ENCODE peak calls at places on chromosomes 11 and 22, in five cellular contexts. U is transverse colon, E is body of pancreas, N is neural progenitor cell, J is suprapubic skin. G is an unnamed sample.
A peak's percentile ranks its signal among the peaks of the same experiment; 100 is the strongest.

GRCh38 chr22:19832476-19833108 is 22.1 kb downstream of the GNB1L start:
- DNase-seq in U (no peak), E (no peak), N (no peak), J (peak; percentile 64), G (no peak)

GRCh38 chr11:69054397-69055211 is 5.9 kb downstream of the TPCN2 start:
- DNase-seq in U (no peak), E (no peak), N (no peak), J (no peak), G (no peak)

GRCh38 chr22:39351689-39352214 is 2.0 kb downstream of the SYNGR1 start:
- DNase-seq in U (no peak), E (no peak), N (no peak), J (no peak), G (no peak)

GRCh38 chr22:34427436-34427835 is 507.2 kb upstream of the LARGE1 start:
- DNase-seq in U (no peak), E (no peak), N (no peak), J (no peak), G (no peak)

GRCh38 chr11:82747471-82747870 is 13.8 kb upstream of the FAM181B start:
- DNase-seq in U (no peak), E (no peak), N (no peak), J (no peak), G (no peak)

GRCh38 chr22:33756508-33756949 is 163.7 kb downstream of the LARGE1 start:
- DNase-seq in U (no peak), E (no peak), N (peak; percentile 77), J (no peak), G (no peak)

GRCh38 chr11:50075856-50076255 is 43.2 kb downstream of the OR4C45 start:
- DNase-seq in U (no peak), E (no peak), N (no peak), J (no peak), G (no peak)

GRCh38 chr11:57406337-57406904 is 16.0 kb upstream of the PRG2 start:
- DNase-seq in U (no peak), E (peak; percentile 10), N (no peak), J (no peak), G (no peak)

GRCh38 chr11:122920579-122920978 is 38.0 kb downstream of the JHY start:
- DNase-seq in U (no peak), E (no peak), N (peak; percentile 79), J (no peak), G (no peak)

GRCh38 chr22:47865626-47866025 is 1103.2 kb downstream of the TBC1D22A start:
- DNase-seq in U (no peak), E (no peak), N (no peak), J (no peak), G (no peak)

GRCh38 chr11:118339281-118340045 is 3.0 kb downstream of the CD3D start:
- DNase-seq in U (no peak), E (no peak), N (no peak), J (no peak), G (no peak)

GRCh38 chr11:17930544-17931144 is 82.2 kb downstream of the SERGEF start:
- DNase-seq in U (no peak), E (no peak), N (no peak), J (no peak), G (no peak)

GRCh38 chr22:23533771-23534191 is 46.3 kb downstream of the IGLL1 start:
- DNase-seq in U (no peak), E (no peak), N (no peak), J (peak; percentile 41), G (no peak)

GRCh38 chr22:43481528-43482309 is 69.9 kb downstream of the MPPED1 start:
- DNase-seq in U (no peak), E (no peak), N (peak; percentile 29), J (no peak), G (no peak)

GRCh38 chr11:120128392-120129172 is 9.3 kb downstream of the TRIM29 start:
- DNase-seq in U (peak; percentile 91), E (no peak), N (no peak), J (peak; percentile 94), G (no peak)

GRCh38 chr11:2860636-2861035 is 24.9 kb downstream of the CDKN1C start:
- DNase-seq in U (peak; percentile 37), E (no peak), N (no peak), J (no peak), G (no peak)

GRCh38 chr22:17444204-17444504 is 74.9 kb downstream of the CECR2 start:
- DNase-seq in U (no peak), E (no peak), N (no peak), J (no peak), G (no peak)

GRCh38 chr11:77172666-77172982 is 44.6 kb downstream of the MYO7A start:
- DNase-seq in U (no peak), E (no peak), N (peak; percentile 54), J (no peak), G (no peak)

GRCh38 chr11:43810929-43811596 is 69.6 kb upstream of the ALKBH3 start:
- DNase-seq in U (no peak), E (no peak), N (no peak), J (no peak), G (no peak)

GRCh38 chr22:27405672-27406388 is 395.7 kb downstream of the MN1 start:
- DNase-seq in U (peak; percentile 57), E (peak; percentile 82), N (peak; percentile 80), J (no peak), G (no peak)

GRCh38 chr11:22671751-22672150 is 5.3 kb downstream of the GAS2 start:
- DNase-seq in U (no peak), E (no peak), N (no peak), J (no peak), G (no peak)

GRCh38 chr11:64865286-64866172 is 12.9 kb downstream of the EHD1 start:
- DNase-seq in U (no peak), E (no peak), N (no peak), J (no peak), G (no peak)

GRCh38 chr11:60767388-60767811 is 10.7 kb downstream of the MS4A15 start:
- DNase-seq in U (no peak), E (no peak), N (peak; percentile 52), J (no peak), G (no peak)

GRCh38 chr11:67282155-67282875 is 6.8 kb upstream of the ANKRD13D start:
- DNase-seq in U (peak; percentile 6), E (peak; percentile 5), N (no peak), J (no peak), G (no peak)

GRCh38 chr11:57649826-57650738 is at the start of gene YPEL4:
- DNase-seq in U (peak; percentile 57), E (no peak), N (peak; percentile 69), J (no peak), G (no peak)

GRCh38 chr11:1409108-1409851 is 19.5 kb downstream of the BRSK2 start:
- DNase-seq in U (no peak), E (peak; percentile 93), N (no peak), J (no peak), G (no peak)

GRCh38 chr11:18802381-18803257 is 11.0 kb upstream of the PTPN5 start:
- DNase-seq in U (peak; percentile 32), E (peak; percentile 75), N (peak; percentile 85), J (no peak), G (no peak)

GRCh38 chr22:41481131-41481830 is 12.4 kb downstream of the ACO2 start:
- DNase-seq in U (no peak), E (no peak), N (no peak), J (no peak), G (no peak)

GRCh38 chr11:101929516-101929915 is 13.2 kb upstream of the ANGPTL5 start:
- DNase-seq in U (no peak), E (no peak), N (no peak), J (no peak), G (no peak)

GRCh38 chr11:62402226-62402625 is 16.6 kb upstream of the SCGB1A1 start:
- DNase-seq in U (peak; percentile 49), E (peak; percentile 22), N (no peak), J (peak; percentile 90), G (no peak)

GRCh38 chr11:68330700-68331337 is 18.4 kb downstream of the LRP5 start:
- DNase-seq in U (no peak), E (no peak), N (no peak), J (no peak), G (no peak)

GRCh38 chr11:24925091-24925490 is 428.2 kb downstream of the LUZP2 start:
- DNase-seq in U (no peak), E (no peak), N (no peak), J (no peak), G (no peak)

GRCh38 chr11:70118642-70119041 is 40.5 kb downstream of the ANO1 start:
- DNase-seq in U (no peak), E (no peak), N (no peak), J (no peak), G (no peak)

GRCh38 chr11:64742940-64743590 is 877 bp downstream of the RASGRP2 start:
- DNase-seq in U (peak; percentile 80), E (peak; percentile 73), N (peak; percentile 70), J (peak; percentile 92), G (no peak)

GRCh38 chr11:112292785-112293407 is 32.2 kb upstream of the PLET1 start:
- DNase-seq in U (no peak), E (no peak), N (no peak), J (no peak), G (no peak)

GRCh38 chr11:47373876-47374820 is 4.2 kb downstream of the SPI1 start:
- DNase-seq in U (peak; percentile 85), E (peak; percentile 89), N (peak; percentile 84), J (no peak), G (peak; percentile 83)
- TF ChIP-seq CTCF in U (peak; percentile 96), E (peak; percentile 91), N (peak; percentile 97), J (peak; percentile 92), G (peak; percentile 96)

GRCh38 chr11:63574856-63575602 is 11.8 kb upstream of the PLAAT2 start:
- DNase-seq in U (no peak), E (no peak), N (no peak), J (no peak), G (no peak)

GRCh38 chr11:63569570-63569969 is 6.4 kb upstream of the PLAAT2 start:
- DNase-seq in U (no peak), E (no peak), N (no peak), J (no peak), G (no peak)

GRCh38 chr11:63572026-63572688 is 9.0 kb upstream of the PLAAT2 start:
- DNase-seq in U (no peak), E (no peak), N (no peak), J (no peak), G (no peak)

GRCh38 chr11:63573881-63574855 is 11.0 kb upstream of the PLAAT2 start:
- DNase-seq in U (peak; percentile 81), E (peak; percentile 22), N (no peak), J (no peak), G (no peak)
- TF ChIP-seq CTCF in U (no peak), E (no peak), N (no peak), J (no peak), G (no peak)

GRCh38 chr22:29700949-29701927 is 18.6 kb upstream of the CABP7 start:
- DNase-seq in U (peak; percentile 24), E (peak; percentile 49), N (peak; percentile 77), J (no peak), G (no peak)
- TF ChIP-seq CTCF in U (no peak), E (no peak), N (peak; percentile 46), J (no peak), G (peak; percentile 50)

GRCh38 chr11:4084406-4084805 is 10.2 kb upstream of the RRM1 start:
- DNase-seq in U (no peak), E (no peak), N (peak; percentile 45), J (no peak), G (no peak)

GRCh38 chr11:4086584-4087353 is 7.8 kb upstream of the RRM1 start:
- DNase-seq in U (no peak), E (no peak), N (no peak), J (no peak), G (no peak)

GRCh38 chr11:4085575-4085974 is 9.0 kb upstream of the RRM1 start:
- DNase-seq in U (no peak), E (no peak), N (no peak), J (no peak), G (no peak)

GRCh38 chr11:4090258-4090657 is 4.3 kb upstream of the RRM1 start:
- DNase-seq in U (no peak), E (no peak), N (no peak), J (no peak), G (no peak)

GRCh38 chr11:4087551-4087950 is 7.0 kb upstream of the RRM1 start:
- DNase-seq in U (no peak), E (no peak), N (no peak), J (no peak), G (no peak)
- TF ChIP-seq CTCF in U (no peak), E (no peak), N (peak; percentile 30), J (no peak), G (peak; percentile 42)

G was measured in type B pancreatic cell.